ENCODE peak calls at places on chromosomes 3 and 15, in five cellular contexts. L, C, J, S and Y are unnamed samples.

GRCh38 chr15:53209396-53210042 is 419.4 kb upstream of the ONECUT1 start:
- DNase-seq in L (no peak), C (no peak), J (no peak), S (no peak), Y (no peak)

GRCh38 chr3:183698760-183699159 is 1.2 kb downstream of the YEATS2 start:
- DNase-seq in C (no peak), L (no peak), S (no peak), J (no peak), Y (no peak)

GRCh38 chr3:18103591-18103990 is 321.5 kb downstream of the SATB1 start:
- DNase-seq in L (no peak), J (no peak), S (no peak), C (no peak), Y (no peak)

GRCh38 chr3:16338999-16339398 is 74.0 kb downstream of the OXNAD1 start:
- DNase-seq in L (no peak), J (no peak), S (no peak), C (peak), Y (no peak)

GRCh38 chr3:129864519-129864918 is 29.0 kb downstream of the TMCC1 start:
- DNase-seq in S (no peak), C (no peak), J (no peak), L (no peak), Y (no peak)

GRCh38 chr3:179806177-179806576 is 153.3 kb downstream of the USP13 start:
- DNase-seq in S (no peak), L (no peak), C (no peak), J (no peak), Y (no peak)

GRCh38 chr3:176633511-176633910 is 563.8 kb downstream of the TBL1XR1 start:
- DNase-seq in C (no peak), S (no peak), L (peak), J (no peak), Y (no peak)

GRCh38 chr3:105676621-105677300 is 192.1 kb downstream of the CBLB start:
- DNase-seq in L (no peak), C (no peak), J (no peak), S (no peak), Y (no peak)

GRCh38 chr15:96153938-96154337 is 176.6 kb upstream of the NR2F2 start:
- DNase-seq in J (no peak), S (no peak), C (no peak), L (no peak), Y (no peak)

GRCh38 chr3:77605865-77606264 is 566.0 kb downstream of the ROBO2 start:
- DNase-seq in J (no peak), C (no peak), S (no peak), L (no peak), Y (no peak)

GRCh38 chr15:29343229-29343628 is 73.6 kb upstream of the NSMCE3 start:
- DNase-seq in S (no peak), L (no peak), J (no peak), C (no peak), Y (no peak)

GRCh38 chr15:57994468-57995154 is 70.9 kb downstream of the ALDH1A2 start:
- DNase-seq in L (no peak), S (no peak), C (no peak), J (no peak), Y (no peak)

GRCh38 chr15:69876030-69876429 is 221.7 kb downstream of the TLE3 start:
- DNase-seq in J (no peak), L (peak), C (no peak), S (no peak), Y (peak)

GRCh38 chr3:131091768-131092167 is 65.1 kb downstream of the NEK11 start:
- DNase-seq in C (peak), J (no peak), S (no peak), L (no peak), Y (no peak)

GRCh38 chr15:79310612-79310984 is 314 bp upstream of the TMED3 start:
- DNase-seq in S (no peak), J (no peak), C (peak), L (no peak), Y (no peak)
- TF ChIP-seq RFX5 in S (no peak), J (no peak), C (no peak), L (no peak), Y (no peak)

DNA sequence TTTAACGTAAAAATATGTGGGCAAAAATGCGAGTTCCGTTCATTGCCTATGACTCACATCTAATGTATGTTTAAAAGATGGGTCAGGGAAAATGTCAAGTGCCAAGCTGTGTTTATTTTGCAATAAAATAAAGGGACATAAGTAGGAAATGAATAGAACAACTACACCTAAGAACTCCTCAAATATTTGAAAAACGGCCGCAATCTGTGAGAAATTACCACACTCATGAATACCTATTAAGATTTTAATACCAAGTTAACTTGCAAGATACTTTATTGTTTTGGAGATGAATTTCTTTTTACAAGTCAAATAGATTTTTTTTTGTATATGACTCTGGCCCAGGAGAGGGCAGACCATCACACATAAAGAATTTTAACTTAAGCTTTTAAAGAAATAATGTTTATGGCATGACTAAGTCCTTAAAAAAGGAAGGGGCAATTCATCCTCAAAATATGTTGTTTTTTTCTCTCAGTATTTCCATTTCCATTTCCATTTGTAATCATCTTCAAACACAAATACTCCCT is 152.7 kb downstream of the SUCNR1 start:
- DNase-seq in S (no peak), C (no peak), J (no peak), L (no peak), Y (no peak)
- TF ChIP-seq POLR2AphosphoS5 in S (no peak), C (no peak), J (no peak), L (no peak), Y (peak)

GRCh38 chr3:42515391-42515916 is 13.0 kb downstream of the VIPR1 start:
- DNase-seq in J (no peak), C (no peak), S (no peak), L (no peak), Y (no peak)
- TF ChIP-seq RFX5 in J (no peak), C (no peak), S (no peak), L (no peak), Y (no peak)

GRCh38 chr3:11198495-11198894 is 44.2 kb downstream of the HRH1 start:
- DNase-seq in C (no peak), J (no peak), L (no peak), S (no peak), Y (no peak)

GRCh38 chr3:11198070-11198469 is 43.8 kb downstream of the HRH1 start:
- DNase-seq in C (no peak), S (no peak), L (no peak), J (no peak), Y (no peak)

GRCh38 chr3:11197471-11197870 is 43.2 kb downstream of the HRH1 start:
- DNase-seq in J (no peak), L (no peak), C (no peak), S (no peak), Y (no peak)

GRCh38 chr3:11195721-11196332 is 41.5 kb downstream of the HRH1 start:
- DNase-seq in C (no peak), L (no peak), J (no peak), S (no peak), Y (no peak)

DNA sequence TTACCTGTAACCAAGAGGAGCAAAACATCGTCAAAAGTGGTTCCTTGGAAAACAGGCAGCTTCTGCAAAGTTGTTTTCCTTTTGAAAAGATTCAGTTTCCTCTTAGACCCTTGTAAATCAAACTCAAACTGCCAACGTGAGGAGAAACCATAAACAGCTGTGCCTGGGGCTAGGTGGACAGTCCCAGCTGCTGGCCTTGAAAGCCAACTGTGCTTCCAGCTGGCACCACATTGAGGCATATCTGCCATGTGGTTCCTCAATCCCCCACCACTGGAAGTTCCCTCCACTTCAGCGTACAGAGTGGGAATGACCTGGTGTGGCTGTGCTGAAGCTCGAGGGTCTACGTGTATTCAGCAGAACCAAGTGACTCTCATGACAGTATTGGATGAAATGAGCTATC is 40.9 kb downstream of the HRH1 start:
- DNase-seq in L (no peak), S (no peak), C (no peak), J (no peak), Y (peak)
- TF ChIP-seq POLR2AphosphoS5 in L (no peak), S (no peak), C (no peak), J (no peak), Y (no peak)

DNA sequence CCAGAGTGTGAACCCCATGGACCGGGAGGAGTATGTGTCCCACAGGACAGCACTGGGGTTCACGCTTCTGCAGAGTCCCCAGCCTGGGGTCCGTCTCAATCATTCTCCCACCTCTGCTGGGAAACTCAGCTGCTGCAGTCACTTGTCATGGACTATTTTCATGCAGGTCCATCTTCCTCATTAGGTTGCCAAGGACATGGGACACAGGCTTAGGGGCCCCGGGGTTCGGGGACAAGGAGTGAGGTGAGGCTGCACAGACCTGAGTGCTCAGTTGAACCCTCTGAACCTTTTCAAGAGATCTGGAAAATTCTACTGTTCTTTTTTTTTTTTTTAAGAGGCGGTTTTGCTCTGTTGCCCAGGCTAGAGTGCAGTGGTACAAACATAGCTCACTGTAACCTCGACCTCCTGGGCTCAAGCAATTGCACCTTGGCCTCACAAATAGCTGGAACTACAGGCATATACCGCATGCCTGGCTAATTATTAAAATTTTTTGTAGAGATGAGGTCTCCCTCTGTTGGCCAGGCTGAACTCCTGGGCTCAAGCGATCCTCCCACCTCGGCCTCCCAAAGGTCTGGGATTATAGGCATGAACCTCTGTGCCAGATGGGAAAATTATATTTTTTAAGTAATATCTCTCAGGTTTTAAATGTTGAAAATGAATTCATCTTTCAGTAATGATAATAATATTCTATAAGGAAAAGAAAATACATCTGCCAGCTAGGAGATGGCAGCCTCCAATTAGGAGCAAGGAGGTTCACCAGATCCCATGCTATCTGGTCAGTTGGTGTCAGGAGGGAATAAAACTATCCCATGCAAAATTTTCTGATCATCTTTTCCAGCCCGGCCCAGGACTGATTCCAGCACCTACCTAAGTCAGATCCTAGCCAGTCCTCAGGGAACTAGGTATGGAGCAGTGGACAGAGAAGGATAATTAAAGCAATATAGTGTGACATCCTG is 45.2 kb downstream of the RPN1 start:
- DNase-seq in L (no peak), C (peak), S (no peak), J (no peak), Y (no peak)
- TF ChIP-seq RFX5 in L (no peak), C (no peak), S (no peak), J (no peak), Y (no peak)

DNA sequence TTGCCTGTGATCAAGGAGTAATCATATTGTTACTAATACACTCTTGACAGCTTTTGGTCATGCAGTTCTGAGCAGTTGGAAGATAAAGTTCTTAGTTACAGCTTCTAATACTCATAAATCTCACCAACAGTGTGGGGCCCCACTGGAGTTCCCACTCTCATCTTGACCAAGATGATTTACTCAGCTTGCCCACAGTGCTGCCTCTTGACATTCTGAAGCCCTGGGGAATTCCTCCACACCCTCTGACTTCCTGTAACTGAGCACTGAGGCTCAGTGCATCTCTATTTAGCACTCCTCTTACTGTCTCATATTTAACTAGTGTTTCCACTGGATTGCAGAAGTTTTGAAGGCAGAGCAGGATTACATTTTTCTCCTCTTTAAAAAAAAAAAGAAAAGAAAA is 1.9 kb upstream of the ARL6IP5 start:
- DNase-seq in L (no peak), J (peak), S (no peak), C (no peak), Y (no peak)
- TF ChIP-seq POLR2AphosphoS5 in L (no peak), J (peak), S (no peak), C (no peak), Y (no peak)

GRCh38 chr15:39684215-39684614 is 98.4 kb downstream of the FSIP1 start:
- DNase-seq in L (no peak), S (no peak), J (no peak), C (no peak), Y (no peak)
- TF ChIP-seq RFX5 in L (no peak), S (no peak), J (no peak), C (no peak), Y (no peak)

DNA sequence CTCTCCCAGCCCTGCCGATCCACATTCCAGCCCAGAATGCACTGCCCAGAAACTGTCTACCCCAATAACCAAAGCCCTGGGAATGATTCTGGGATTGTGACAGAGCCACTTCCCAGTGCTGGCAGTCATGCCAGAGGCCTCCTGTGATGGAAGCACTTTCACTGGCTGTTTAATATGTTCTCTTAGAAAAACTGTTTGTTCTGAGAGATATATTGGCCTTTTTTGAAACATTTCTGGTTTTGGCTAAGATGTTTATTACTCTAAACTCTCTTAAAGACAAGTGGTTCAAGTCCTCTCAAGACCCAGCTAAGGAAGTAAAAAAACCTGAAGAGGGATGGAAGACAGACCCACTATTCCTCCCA is 74.0 kb upstream of the HACD2 start:
- DNase-seq in S (no peak), C (no peak), J (no peak), L (no peak), Y (no peak)
- TF ChIP-seq POLR2AphosphoS5 in S (no peak), C (no peak), J (no peak), L (no peak), Y (no peak)